ENCODE peak calls at places on chromosomes 5 and 9, in seven cellular contexts. R is GM20000, S is AG04449, X is GM13976, C is heart right ventricle, A is tibial nerve, B is brain microvascular endothelial cell. Q is an unnamed sample.

GRCh38 chr9:89874351-89875321 is 269.8 kb downstream of the GADD45G start:
- DNase-seq in R (no peak), S (no peak), X (no peak), C (peak), A (no peak), B (no peak), Q (peak)

GRCh38 chr5:67032921-67033664 is 163.5 kb downstream of the CD180 start:
- DNase-seq in R (no peak), S (no peak), X (no peak), C (no peak), A (no peak), B (no peak), Q (no peak)

GRCh38 chr5:5042786-5043185 is 97.3 kb upstream of the ADAMTS16 start:
- DNase-seq in R (no peak), S (no peak), X (no peak), C (no peak), A (no peak), B (no peak), Q (no peak)

GRCh38 chr9:734831-735511 is 106.5 kb upstream of the DMRT1 start:
- DNase-seq in R (no peak), S (peak), X (no peak), C (no peak), A (no peak), B (peak), Q (no peak)

GRCh38 chr5:156686816-156687215 is 163.3 kb upstream of the PPP1R2B start:
- DNase-seq in R (no peak), S (no peak), X (no peak), C (no peak), A (no peak), B (no peak), Q (no peak)

GRCh38 chr9:76330034-76330433 is 64.2 kb downstream of the RFK start:
- DNase-seq in R (no peak), S (no peak), X (no peak), C (no peak), A (no peak), B (no peak), Q (no peak)

GRCh38 chr9:133107245-133107722 is 13.8 kb downstream of the RALGDS start:
- DNase-seq in R (no peak), S (no peak), X (no peak), C (no peak), A (no peak), B (no peak), Q (no peak)

GRCh38 chr5:22965960-22966359 is 112.8 kb upstream of the CDH12 start:
- DNase-seq in R (no peak), S (no peak), X (no peak), C (no peak), A (no peak), B (no peak), Q (no peak)

GRCh38 chr5:169347786-169348185 is 46.8 kb upstream of the SLIT3 start:
- DNase-seq in R (no peak), S (no peak), X (no peak), C (no peak), A (no peak), B (no peak), Q (no peak)

GRCh38 chr5:96279796-96280542 is 153.1 kb downstream of the PCSK1 start:
- DNase-seq in R (peak), S (no peak), X (peak), C (no peak), A (no peak), B (no peak), Q (peak)

GRCh38 chr9:72915659-72916058 is 37.2 kb downstream of the ALDH1A1 start:
- DNase-seq in R (no peak), S (no peak), X (no peak), C (no peak), A (no peak), B (no peak), Q (no peak)

DNA sequence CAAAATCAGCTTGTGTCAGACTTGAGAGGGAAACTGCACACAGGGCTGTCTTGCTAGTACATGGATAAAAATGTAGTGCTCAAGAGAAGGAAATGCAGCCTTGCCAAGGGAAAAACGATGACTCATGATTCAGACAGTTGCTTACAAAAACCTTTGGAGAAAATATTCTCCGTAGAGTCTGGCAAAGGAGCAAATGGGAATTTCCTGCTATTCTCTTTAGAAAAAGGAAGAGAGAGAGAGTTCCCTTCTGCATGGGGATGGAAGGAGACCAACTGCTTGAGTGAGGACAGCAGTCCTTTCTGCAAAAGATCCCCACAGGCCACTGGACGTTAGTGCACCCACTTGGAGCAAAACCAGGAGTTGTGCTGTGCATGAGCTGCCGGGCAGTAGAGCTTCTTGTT is 7.6 kb downstream of the IFNB1 start:
- DNase-seq in R (no peak), S (peak), X (no peak), C (peak), A (peak), B (peak), Q (peak)
- TF ChIP-seq CTCF in R (no peak), S (no peak), X (no peak), C (peak), A (peak), B (peak), Q (no peak)

DNA sequence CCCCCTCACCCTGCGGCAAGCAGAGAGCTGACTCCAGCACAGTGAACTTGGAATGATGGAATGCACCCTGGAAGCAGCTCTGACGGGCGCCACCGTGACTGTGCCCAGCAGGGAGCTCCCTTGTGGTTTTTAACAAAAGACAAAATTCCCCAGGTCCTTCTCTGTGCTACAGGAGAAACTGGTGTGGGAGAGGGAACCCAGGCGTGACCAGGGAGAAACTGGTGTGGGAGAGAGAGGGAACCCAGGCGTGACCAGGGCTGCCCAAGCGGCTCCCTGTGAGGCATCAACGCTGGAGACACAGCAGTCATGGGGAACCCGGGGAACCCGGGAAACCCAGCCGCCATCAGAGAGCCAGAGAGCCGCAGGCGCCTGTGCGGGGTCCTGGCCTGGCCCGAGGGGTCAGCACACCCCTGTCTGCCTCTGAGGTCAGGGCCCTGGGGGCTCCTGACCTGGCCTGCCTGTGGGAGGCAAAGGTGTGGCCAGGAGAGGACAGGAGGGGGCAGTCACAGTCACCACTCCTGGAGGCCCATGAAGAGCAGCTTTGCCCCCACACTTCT is 3.1 kb upstream of the AHRR start:
- DNase-seq in R (peak), S (no peak), X (peak), C (no peak), A (no peak), B (peak), Q (no peak)
- TF ChIP-seq CTCF in R (no peak), S (no peak), X (peak), C (no peak), A (no peak), B (peak), Q (no peak)

DNA sequence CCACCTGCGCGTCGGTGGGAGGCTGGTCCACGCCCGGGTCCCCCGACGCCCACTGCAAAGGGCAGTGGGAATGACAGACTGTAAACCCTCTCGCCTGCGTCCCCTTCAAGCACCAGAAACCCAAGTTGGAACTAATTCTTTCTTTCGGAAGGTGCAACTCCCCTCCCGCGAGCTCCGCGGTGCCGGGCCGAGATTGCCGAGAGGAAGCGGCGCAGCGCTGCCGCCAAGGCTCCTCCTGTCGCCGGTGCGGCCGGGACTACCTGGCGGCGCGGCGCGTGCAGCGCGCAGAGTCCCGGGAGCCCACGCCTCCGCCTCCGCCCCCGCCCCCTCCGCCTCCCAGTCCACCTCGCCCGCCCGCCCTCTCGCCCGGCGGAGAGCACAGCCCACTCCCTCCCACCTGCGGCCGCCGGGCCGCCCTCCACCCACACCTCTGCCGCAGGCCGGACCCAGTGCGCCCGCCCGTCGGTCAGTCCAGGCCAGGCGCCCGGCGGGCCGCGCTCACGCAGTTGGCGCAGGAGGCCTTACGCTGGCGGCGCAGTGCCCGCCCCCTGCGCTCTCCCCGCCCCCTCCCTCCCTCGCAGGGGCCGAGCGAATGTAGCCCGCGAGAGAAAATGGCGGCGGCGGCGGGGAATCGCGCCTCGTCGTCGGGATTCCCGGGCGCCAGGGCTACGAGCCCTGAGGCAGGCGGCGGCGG is at the start of gene MAP3K1:
- DNase-seq in R (peak), S (no peak), X (peak), C (peak), A (peak), B (peak), Q (peak)
- TF ChIP-seq CTCF in R (no peak), S (no peak), X (no peak), C (no peak), A (no peak), B (peak), Q (peak)

GRCh38 chr5:151002250-151002649 is 18.1 kb upstream of the GPX3 start:
- DNase-seq in R (no peak), S (no peak), X (no peak), C (no peak), A (no peak), B (peak), Q (no peak)
- TF ChIP-seq CTCF in R (no peak), S (peak), X (no peak), C (peak), A (peak), B (peak), Q (peak)

GRCh38 chr5:8340261-8340660 is 471.3 kb downstream of the MTRR start:
- DNase-seq in R (no peak), S (no peak), X (no peak), C (no peak), A (no peak), B (no peak), Q (no peak)

GRCh38 chr5:8341416-8341815 is 472.5 kb downstream of the MTRR start:
- DNase-seq in R (no peak), S (no peak), X (no peak), C (no peak), A (no peak), B (peak), Q (no peak)

DNA sequence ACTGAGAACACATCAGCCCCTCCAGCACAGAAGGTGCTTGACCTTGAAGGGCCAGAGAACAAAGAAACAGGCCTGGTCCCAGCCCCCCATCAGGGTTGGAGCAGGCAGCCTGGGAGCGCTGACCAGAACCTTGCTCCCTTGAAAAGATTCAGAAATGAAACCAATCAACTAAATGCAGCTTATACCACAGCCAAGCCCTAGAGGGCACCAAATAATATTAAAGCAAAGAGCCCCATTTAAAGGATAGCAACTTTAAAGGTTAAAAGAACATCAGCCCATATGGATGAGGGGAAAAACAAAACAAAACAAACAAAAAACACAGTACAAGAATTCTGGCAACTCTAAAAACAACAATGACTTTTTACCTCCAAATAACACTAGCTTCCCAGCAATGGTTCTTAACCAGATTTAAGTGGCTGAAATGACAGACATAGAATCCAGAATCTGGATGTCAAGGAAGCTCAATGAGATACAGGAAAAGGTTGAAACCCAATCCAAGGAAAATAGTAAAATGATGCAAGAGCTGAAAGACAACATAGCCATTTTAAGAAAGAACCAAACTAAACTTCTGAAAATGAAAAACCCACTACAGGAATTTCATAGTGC is 471.9 kb downstream of the MTRR start:
- DNase-seq in R (peak), S (no peak), X (no peak), C (no peak), A (no peak), B (peak), Q (no peak)
- TF ChIP-seq CTCF in R (no peak), S (peak), X (peak), C (peak), A (no peak), B (peak), Q (peak)

GRCh38 chr5:131647078-131647769 is 12.2 kb upstream of the RAPGEF6 start:
- DNase-seq in R (peak), S (no peak), X (peak), C (no peak), A (no peak), B (no peak), Q (no peak)
- TF ChIP-seq CTCF in R (no peak), S (no peak), X (no peak), C (no peak), A (no peak), B (no peak), Q (no peak)